ENCODE peak calls at places on chromosomes 3 and 15, in nine cellular contexts. A, Y, N, F, D, G, J, O and Z are unnamed samples.

GRCh38 chr3:136498919-136499447 is 248.8 kb downstream of the PCCB start:
- DNase-seq in O (no peak), A (no peak), Y (no peak), D (no peak), N (no peak), J (no peak), F (no peak), G (no peak), Z (no peak)

GRCh38 chr3:121274411-121274810 is 271.4 kb downstream of the POLQ start:
- DNase-seq in O (no peak), D (no peak), J (no peak), Y (no peak), G (no peak), N (no peak), F (no peak), A (no peak), Z (no peak)

GRCh38 chr15:62912808-62913207 is 129.7 kb upstream of the TPM1 start:
- DNase-seq in O (no peak), D (no peak), Y (no peak), F (no peak), G (no peak), N (no peak), A (no peak), J (no peak), Z (no peak)

GRCh38 chr15:78362716-78363426 is 22.7 kb downstream of the CRABP1 start:
- DNase-seq in G (no peak), F (no peak), J (no peak), D (no peak), O (no peak), A (no peak), N (no peak), Y (no peak), Z (no peak)

GRCh38 chr3:33787328-33788009 is 11.0 kb upstream of the PDCD6IP start:
- DNase-seq in F (peak), O (no peak), J (no peak), A (no peak), G (peak), Y (peak), N (peak), D (peak), Z (peak)

GRCh38 chr3:37523361-37523760 is 338.3 kb upstream of the CTDSPL start:
- DNase-seq in J (no peak), Y (no peak), A (no peak), D (no peak), F (no peak), N (no peak), G (no peak), O (no peak), Z (no peak)

GRCh38 chr3:14620512-14620911 is 31.1 kb upstream of the CCDC174 start:
- DNase-seq in G (no peak), F (no peak), A (no peak), D (no peak), N (no peak), O (no peak), Y (no peak), J (no peak), Z (no peak)

GRCh38 chr3:45981321-45982038 is 14.1 kb downstream of the FYCO1 start:
- DNase-seq in J (no peak), F (no peak), D (no peak), A (no peak), O (no peak), Y (no peak), N (no peak), G (peak), Z (no peak)

GRCh38 chr15:51621917-51622268 is 678 bp downstream of the DMXL2 start:
- DNase-seq in O (peak), Y (peak), G (peak), D (no peak), J (peak), N (no peak), A (no peak), F (peak), Z (peak)

GRCh38 chr15:100772478-100773378 is 106.9 kb upstream of the ALDH1A3 start:
- DNase-seq in Y (no peak), D (no peak), O (no peak), J (no peak), A (no peak), G (no peak), N (no peak), F (no peak), Z (no peak)

GRCh38 chr3:170500995-170501394 is 82.3 kb downstream of the CLDN11 start:
- DNase-seq in N (no peak), F (no peak), D (no peak), Y (no peak), A (no peak), G (no peak), J (peak), O (no peak), Z (no peak)

GRCh38 chr3:141623732-141624131 is 114.4 kb upstream of the RNF7 start:
- DNase-seq in G (no peak), N (no peak), O (no peak), A (no peak), D (no peak), F (no peak), Y (no peak), J (no peak), Z (no peak)

GRCh38 chr3:116140100-116140689 is 305.1 kb downstream of the LSAMP start:
- DNase-seq in D (no peak), F (no peak), J (no peak), G (peak), N (no peak), A (no peak), O (no peak), Y (no peak), Z (peak)

GRCh38 chr15:87619161-87619960 is 637.2 kb downstream of the NTRK3 start:
- DNase-seq in J (peak), O (no peak), Y (peak), N (peak), A (no peak), F (no peak), D (peak), G (peak), Z (peak)

GRCh38 chr3:23685484-23686258 is 120.1 kb upstream of the UBE2E1 start:
- DNase-seq in A (peak), D (peak), F (no peak), Y (peak), G (peak), N (peak), O (peak), J (no peak), Z (peak)

GRCh38 chr3:55485208-55485791 is 1.8 kb downstream of the WNT5A start:
- DNase-seq in N (no peak), F (no peak), Y (peak), D (no peak), O (peak), G (peak), J (peak), A (no peak), Z (peak)

GRCh38 chr15:69860921-69861320 is 236.8 kb downstream of the TLE3 start:
- DNase-seq in Y (no peak), G (no peak), D (no peak), N (no peak), F (no peak), J (no peak), O (no peak), A (no peak), Z (no peak)

GRCh38 chr3:45387636-45388348 is 584 bp upstream of the LARS2 start:
- DNase-seq in N (no peak), J (no peak), D (no peak), F (no peak), G (no peak), A (no peak), O (peak), Y (no peak), Z (no peak)

GRCh38 chr15:40826123-40827075 is 2.1 kb downstream of the PPP1R14D start:
- DNase-seq in J (no peak), D (no peak), A (no peak), F (no peak), N (no peak), G (no peak), O (no peak), Y (no peak), Z (no peak)

GRCh38 chr15:40829155-40829554 is 647 bp upstream of the PPP1R14D start:
- DNase-seq in N (no peak), J (no peak), Y (no peak), F (no peak), A (no peak), O (no peak), D (no peak), G (no peak), Z (no peak)

GRCh38 chr15:40830884-40831283 is 2.4 kb upstream of the PPP1R14D start:
- DNase-seq in A (no peak), Y (no peak), F (no peak), D (no peak), J (no peak), O (peak), G (no peak), N (no peak), Z (no peak)

GRCh38 chr15:40825661-40826088 is 2.8 kb downstream of the PPP1R14D start:
- DNase-seq in A (no peak), J (no peak), G (peak), N (no peak), F (no peak), D (peak), Y (no peak), O (no peak), Z (peak)

DNA sequence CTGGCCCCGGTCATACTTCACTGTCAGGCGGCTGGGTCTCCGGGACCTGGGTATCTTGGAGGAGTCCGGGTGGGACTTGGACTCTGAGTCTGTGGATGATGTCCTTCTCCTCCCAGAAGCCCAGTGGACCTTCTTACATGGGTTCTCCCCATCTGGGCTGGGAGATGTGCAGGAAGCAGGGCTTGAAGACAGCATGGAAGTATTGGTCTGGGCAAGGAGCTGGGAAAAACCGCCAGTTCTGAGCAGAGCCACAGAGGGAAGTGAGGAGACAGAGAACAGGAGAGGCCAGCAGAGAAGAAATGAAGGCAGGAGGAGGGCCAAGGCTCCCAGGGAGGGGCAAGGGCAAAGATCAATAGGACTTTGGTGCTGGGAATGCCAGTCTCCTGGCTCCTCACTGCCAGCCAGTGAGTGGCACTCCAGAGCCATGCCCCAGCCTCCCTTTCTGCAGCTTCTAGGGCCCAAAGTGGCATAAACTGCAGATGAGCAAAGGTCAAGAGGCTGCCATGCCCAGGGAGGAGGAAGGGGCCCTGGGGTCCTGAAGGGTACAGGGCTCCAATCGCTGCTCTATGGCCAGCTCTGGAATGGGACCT is at the start of gene PPP1R14D:
- DNase-seq in J (no peak), F (no peak), O (no peak), D (no peak), G (no peak), A (no peak), N (no peak), Y (no peak), Z (no peak)
- TF ChIP-seq CTCF in J (no peak), F (no peak), O (no peak), D (no peak), G (no peak), A (no peak), N (no peak), Y (no peak), Z (no peak)

DNA sequence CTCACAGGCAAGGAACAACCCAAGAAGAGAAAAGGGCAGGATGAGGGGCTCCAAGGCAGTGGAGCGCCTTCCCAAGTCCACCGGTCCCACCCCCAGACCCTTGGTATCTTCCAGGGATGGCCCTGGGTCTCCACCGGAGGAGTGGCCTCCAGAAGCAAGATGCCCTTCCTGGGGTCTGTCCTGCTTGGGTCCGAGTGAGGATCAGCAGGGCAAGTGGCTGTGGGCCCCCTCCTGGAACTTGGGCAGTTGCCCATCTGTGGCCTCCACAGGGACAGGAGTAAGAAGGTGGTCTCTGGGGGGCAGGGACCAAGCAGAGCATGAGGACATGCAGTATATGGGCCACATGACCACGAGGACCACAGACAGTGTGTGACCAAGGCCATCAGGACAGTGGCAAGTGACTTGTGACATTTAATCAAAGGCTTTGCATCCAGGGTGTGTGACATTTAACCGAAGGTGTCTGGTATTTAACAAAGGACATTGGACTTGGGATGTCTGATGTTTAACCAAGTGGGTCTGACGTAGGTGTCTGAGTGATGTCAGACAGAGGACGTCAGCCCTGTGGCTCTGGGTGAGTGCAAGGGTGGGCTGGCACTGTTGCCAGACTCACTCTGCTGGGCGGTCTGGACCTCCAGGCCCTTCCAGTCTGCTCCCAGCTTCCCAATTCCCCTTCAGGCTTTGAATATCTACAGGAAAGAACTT is 34.7 kb downstream of the SCN5A start:
- DNase-seq in G (no peak), N (no peak), A (no peak), O (peak), F (no peak), D (no peak), J (no peak), Y (no peak), Z (no peak)
- TF ChIP-seq CTCF in G (no peak), N (no peak), A (no peak), O (no peak), F (no peak), D (no peak), J (no peak), Y (no peak), Z (no peak)

GRCh38 chr3:27141668-27142067 is 227.5 kb downstream of the NEK10 start:
- DNase-seq in A (no peak), Y (no peak), G (peak), O (no peak), F (no peak), D (no peak), J (no peak), N (no peak), Z (no peak)
- TF ChIP-seq CTCF in A (no peak), Y (no peak), G (no peak), O (no peak), F (no peak), D (peak), J (no peak), N (no peak), Z (no peak)

DNA sequence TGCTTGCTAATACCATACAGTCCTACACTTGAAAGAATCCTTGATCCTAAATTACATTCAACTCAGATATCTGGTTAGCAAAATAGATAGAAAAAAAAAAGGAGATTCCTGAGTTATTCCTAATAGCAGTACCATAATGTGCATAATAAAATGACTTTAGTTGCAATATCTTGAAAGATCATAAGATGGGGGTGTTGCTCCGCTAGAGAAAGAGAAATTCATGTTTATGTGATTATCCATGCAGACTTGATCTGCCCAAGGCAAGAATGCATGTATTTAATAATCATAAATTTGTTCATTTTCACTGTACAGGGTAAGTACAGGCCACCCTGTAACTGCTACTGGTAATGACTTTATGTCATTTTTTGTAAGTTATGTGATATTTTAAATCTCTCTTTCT is 84.7 kb downstream of the HCN4 start:
- DNase-seq in D (no peak), G (peak), F (no peak), O (no peak), J (no peak), Y (no peak), N (no peak), A (no peak), Z (no peak)
- TF ChIP-seq CTCF in D (peak), G (peak), F (no peak), O (peak), J (no peak), Y (no peak), N (peak), A (no peak), Z (peak)

GRCh38 chr15:41827880-41828746 is at the start of gene JMJD7:
- DNase-seq in N (peak), G (peak), O (peak), F (peak), Y (peak), D (peak), A (peak), J (peak), Z (peak)

GRCh38 chr15:41825572-41826535 is 2.0 kb upstream of the JMJD7 start:
- DNase-seq in J (peak), Y (no peak), D (no peak), G (no peak), O (no peak), F (no peak), N (no peak), A (no peak), Z (no peak)

GRCh38 chr15:41825145-41825544 is 2.7 kb upstream of the JMJD7 start:
- DNase-seq in G (no peak), F (no peak), Y (no peak), D (no peak), A (no peak), O (no peak), N (no peak), J (peak), Z (no peak)

GRCh38 chr15:41828747-41829270 is 917 bp downstream of the JMJD7 start:
- DNase-seq in Y (no peak), G (no peak), F (no peak), N (no peak), A (no peak), O (no peak), D (no peak), J (no peak), Z (no peak)

DNA sequence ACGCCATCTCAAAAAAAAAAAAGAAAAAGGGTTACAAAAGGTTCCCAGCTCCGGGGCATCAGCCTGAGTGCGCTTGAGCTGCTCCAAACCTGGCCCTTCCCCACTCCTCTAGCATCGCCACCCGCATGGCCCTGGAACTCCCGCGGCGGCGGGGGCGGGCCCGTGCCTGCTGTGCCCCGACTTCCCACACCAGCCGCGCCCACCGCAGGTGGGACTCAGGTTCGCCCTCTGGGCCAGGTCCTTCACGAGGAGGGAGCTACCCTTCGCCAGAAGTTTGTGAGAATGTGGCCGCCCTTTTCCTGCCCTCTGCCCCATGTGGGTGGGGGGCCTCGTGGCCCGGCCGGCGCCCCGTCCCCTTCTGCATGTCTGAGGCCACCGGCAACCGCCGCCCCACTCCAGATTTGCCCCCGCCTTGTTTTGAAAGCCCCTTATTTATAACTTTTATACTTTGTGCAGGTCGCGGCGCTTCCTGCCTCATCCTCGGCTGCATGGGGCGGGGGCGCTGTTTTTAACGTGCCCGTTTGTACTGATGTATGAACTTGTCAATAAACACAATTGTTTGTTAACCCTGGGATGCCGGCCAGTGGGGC is 507 bp upstream of the JMJD7 start:
- DNase-seq in F (peak), N (no peak), G (no peak), J (peak), D (no peak), O (no peak), Y (no peak), A (no peak), Z (no peak)
- TF ChIP-seq CTCF in F (no peak), N (no peak), G (peak), J (no peak), D (no peak), O (no peak), Y (no peak), A (no peak), Z (no peak)

DNA sequence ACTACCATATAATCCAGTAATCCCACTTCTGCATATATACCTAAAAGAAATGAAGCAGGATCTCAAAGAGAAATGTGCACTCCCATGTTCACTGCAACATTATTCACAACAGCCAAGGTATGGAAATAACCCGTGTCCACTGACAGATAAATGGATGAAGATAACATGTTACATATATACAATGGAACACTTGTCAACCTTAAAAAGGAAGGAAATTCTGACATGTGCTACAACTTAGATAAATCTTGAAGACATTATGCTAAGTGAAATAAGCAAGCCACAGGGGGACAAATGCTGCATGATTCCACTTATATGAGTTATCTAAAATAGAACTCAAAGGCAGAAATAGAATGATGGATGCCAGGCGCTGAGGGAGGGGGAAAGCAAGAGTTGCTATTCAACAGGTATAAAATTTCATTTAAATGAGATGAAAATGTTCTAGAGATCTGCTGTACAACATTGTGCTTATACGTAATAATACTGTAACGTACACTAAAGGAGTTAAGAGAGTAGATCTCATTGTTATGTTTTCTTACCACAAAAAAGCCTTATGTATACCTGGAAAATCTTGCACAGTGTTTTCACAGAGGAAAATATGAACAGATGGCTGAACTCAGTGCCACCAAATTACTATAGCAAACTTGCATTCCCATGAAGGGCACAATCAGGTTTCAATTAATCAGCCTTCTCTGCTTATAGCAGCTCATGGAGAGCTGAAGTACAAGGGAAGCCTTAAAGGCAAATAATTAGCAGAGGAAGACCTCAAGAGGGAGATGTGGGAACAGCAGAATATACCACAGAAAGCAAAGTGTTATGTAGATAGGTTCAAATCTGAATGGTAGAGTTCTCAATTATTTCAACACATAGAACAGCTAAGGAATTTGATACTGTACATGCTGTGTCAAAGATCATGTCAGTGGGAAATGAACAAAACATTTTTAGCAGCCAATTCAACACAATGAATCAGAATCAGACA is 8.0 kb upstream of the VPS39 start:
- DNase-seq in F (no peak), N (no peak), D (no peak), Y (no peak), J (no peak), O (no peak), G (peak), A (no peak), Z (no peak)
- TF ChIP-seq CTCF in F (no peak), N (no peak), D (peak), Y (no peak), J (no peak), O (no peak), G (peak), A (no peak), Z (peak)